ENCODE peak calls at places on chromosomes 11 and 22, in seven cellular contexts. J, I, P, L, Q, V and W are unnamed samples. For H3K36me3 and H3K27me3, the result is how much of the 10 kb centered on the place peaks cover.

GRCh38 chr11:79049627-79050238 is 391.1 kb downstream of the TENM4 start:
- DNase-seq in J (no peak), I (no peak), P (no peak), L (no peak), Q (no peak), V (no peak), W (no peak)

GRCh38 chr22:17118342-17118741 is 2.8 kb downstream of the TMEM121B start:
- DNase-seq in J (no peak), I (no peak), P (no peak), L (no peak), Q (no peak), V (no peak), W (no peak)

GRCh38 chr11:112734207-112734606 is 227.0 kb upstream of the NCAM1 start:
- DNase-seq in J (no peak), I (no peak), P (no peak), L (peak), Q (no peak), V (peak), W (peak)

GRCh38 chr11:70522613-70523311 is 124.4 kb downstream of the CTTN start:
- DNase-seq in J (no peak), I (no peak), P (no peak), L (no peak), Q (peak), V (no peak), W (peak)

GRCh38 chr11:3206922-3207204 is 11.8 kb downstream of the MRGPRG start:
- DNase-seq in J (no peak), I (no peak), P (no peak), L (no peak), Q (no peak), V (no peak), W (no peak)

GRCh38 chr22:35888181-35888870 is 140.3 kb downstream of the RBFOX2 start:
- DNase-seq in J (no peak), I (no peak), P (no peak), L (no peak), Q (no peak), V (no peak), W (no peak)

GRCh38 chr11:27075192-27075591 is 34.6 kb downstream of the BBOX1 start:
- DNase-seq in J (no peak), I (no peak), P (no peak), L (peak), Q (no peak), V (peak), W (no peak)

GRCh38 chr11:68569357-68569756 is 108.8 kb downstream of the PPP6R3 start:
- DNase-seq in J (no peak), I (no peak), P (no peak), L (no peak), Q (no peak), V (no peak), W (no peak)

GRCh38 chr11:34639545-34639944 is 18.7 kb downstream of the EHF start:
- DNase-seq in J (no peak), I (no peak), P (no peak), L (no peak), Q (no peak), V (no peak), W (no peak)

GRCh38 chr22:24583972-24584790 is 8.7 kb downstream of the LRRC75B start:
- DNase-seq in J (no peak), I (no peak), P (no peak), L (no peak), Q (no peak), V (no peak), W (peak)

GRCh38 chr22:42902875-42903510 is 45.9 kb upstream of the ARFGAP3 start:
- DNase-seq in J (no peak), I (no peak), P (no peak), L (peak), Q (no peak), V (peak), W (no peak)

GRCh38 chr11:704799-705645 is 1.0 kb upstream of the EPS8L2 start:
- DNase-seq in J (no peak), I (no peak), P (no peak), L (no peak), Q (no peak), V (no peak), W (peak)
- H3K4me3 ChIP-seq in J (no peak), I (no peak), P (no peak), L (no peak), Q (no peak), V (peak), W (peak)

GRCh38 chr22:30305906-30306628 is 16.8 kb upstream of the CASTOR1 start:
- DNase-seq in J (peak), I (peak), P (no peak), L (no peak), Q (no peak), V (no peak), W (no peak)

GRCh38 chr22:30305519-30305905 is 16.2 kb upstream of the CASTOR1 start:
- DNase-seq in J (peak), I (peak), P (peak), L (peak), Q (no peak), V (no peak), W (no peak)

GRCh38 chr22:30306629-30307016 is 17.3 kb upstream of the CASTOR1 start:
- DNase-seq in J (no peak), I (no peak), P (no peak), L (no peak), Q (no peak), V (no peak), W (no peak)

GRCh38 chr22:30302810-30303138 is 13.5 kb upstream of the CASTOR1 start:
- DNase-seq in J (no peak), I (no peak), P (no peak), L (no peak), Q (no peak), V (no peak), W (no peak)

GRCh38 chr22:30304495-30305244 is 15.4 kb upstream of the CASTOR1 start:
- DNase-seq in J (no peak), I (no peak), P (no peak), L (no peak), Q (no peak), V (no peak), W (no peak)
- H3K36me3 ChIP-seq in J (under half), I (under half), P (under half), L (under half), Q (under half), V (under half), W (under half)

GRCh38 chr22:45883811-45884170 is 93.2 kb downstream of the WNT7B start:
- DNase-seq in J (no peak), I (no peak), P (no peak), L (no peak), Q (no peak), V (no peak), W (peak)

GRCh38 chr22:45885941-45886395 is 91.0 kb downstream of the WNT7B start:
- DNase-seq in J (no peak), I (no peak), P (no peak), L (no peak), Q (peak), V (no peak), W (peak)

GRCh38 chr22:45884201-45885067 is 92.5 kb downstream of the WNT7B start:
- DNase-seq in J (no peak), I (no peak), P (no peak), L (peak), Q (peak), V (no peak), W (peak)

GRCh38 chr22:45886502-45886901 is 90.5 kb downstream of the WNT7B start:
- DNase-seq in J (no peak), I (no peak), P (no peak), L (no peak), Q (no peak), V (no peak), W (no peak)

DNA sequence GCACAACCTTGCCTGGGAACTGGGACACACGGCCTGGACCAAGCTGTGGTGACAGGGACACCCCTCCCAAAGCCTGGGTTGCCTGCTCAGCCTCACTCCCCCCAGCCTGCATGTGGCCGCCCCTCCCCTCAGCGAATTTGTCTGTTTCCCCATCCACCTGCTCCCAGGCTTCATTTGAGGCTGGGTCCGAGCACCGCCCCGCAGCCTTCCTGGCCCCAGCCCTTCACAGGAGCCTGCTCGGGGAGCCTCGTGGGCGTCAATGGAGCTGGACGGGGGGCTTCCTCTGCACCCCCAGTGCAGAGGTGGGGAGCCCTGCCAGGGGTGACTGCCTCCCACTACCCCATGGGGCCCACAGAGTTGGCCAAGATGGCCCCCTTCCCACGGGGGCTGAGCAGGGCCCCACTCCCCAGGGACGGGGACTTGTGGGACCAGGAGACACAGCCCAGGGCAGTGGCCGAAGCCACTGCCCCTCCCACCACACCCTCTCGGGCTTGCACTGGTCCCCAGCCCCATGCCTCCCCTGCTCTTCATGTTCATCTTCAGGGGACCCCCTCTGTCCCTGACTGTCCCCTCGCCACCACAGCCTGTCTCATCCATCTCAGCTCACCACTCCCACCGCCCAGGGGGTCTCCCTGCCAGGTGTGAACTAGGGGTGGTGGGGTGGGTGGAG is 91.7 kb downstream of the WNT7B start:
- DNase-seq in J (no peak), I (no peak), P (no peak), L (no peak), Q (no peak), V (no peak), W (peak)
- H3K27me3 ChIP-seq in J (under half), I (under half), P (under half), L (under half), Q (under half), V (under half), W (under half)

DNA sequence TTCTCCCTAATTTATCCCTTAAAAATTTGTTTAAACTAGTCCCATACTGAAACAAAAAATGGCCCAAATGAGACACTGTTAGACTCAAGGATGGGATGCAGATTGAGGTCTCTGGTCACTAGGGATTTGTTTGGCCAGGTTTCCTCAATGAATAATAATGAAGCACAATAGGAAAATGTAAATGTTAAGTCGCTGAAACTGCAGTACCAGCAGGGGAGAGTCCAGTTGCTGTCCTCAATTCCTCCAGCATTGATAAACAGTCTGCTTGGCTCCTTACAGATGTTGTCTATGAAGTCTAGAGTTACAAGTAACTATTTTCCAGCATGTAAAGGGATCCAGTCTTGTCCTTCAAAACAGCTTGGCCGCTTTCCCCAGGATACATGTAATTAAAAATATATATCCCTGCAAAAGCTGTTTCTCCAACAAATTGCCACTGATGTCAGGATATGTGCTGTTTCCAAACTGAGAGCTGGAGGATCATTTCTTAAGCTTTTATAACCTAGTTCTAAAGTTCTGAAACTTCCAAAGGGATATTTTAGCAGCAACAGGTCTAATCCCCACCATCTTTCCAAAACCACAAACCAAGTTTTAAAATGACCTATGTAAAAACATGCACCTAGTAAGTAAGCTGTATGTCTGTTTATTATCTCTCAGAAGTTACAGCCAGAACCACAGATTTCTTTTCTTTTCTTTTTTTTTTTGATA is 2.1 kb downstream of the FZD4 start:
- DNase-seq in J (no peak), I (no peak), P (no peak), L (peak), Q (no peak), V (peak), W (peak)
- H3K4me3 ChIP-seq in J (no peak), I (no peak), P (peak), L (peak), Q (no peak), V (peak), W (no peak)

GRCh38 chr11:66262696-66263095 is 5.7 kb upstream of the RAB1B start:
- DNase-seq in J (no peak), I (no peak), P (no peak), L (no peak), Q (no peak), V (no peak), W (no peak)
- H3K36me3 ChIP-seq in J (under half), I (under half), P (under half), L (under half), Q (under half), V (half or more), W (under half)

GRCh38 chr11:57937431-57937830 is 86.2 kb upstream of the OR9Q1 start:
- DNase-seq in J (no peak), I (no peak), P (no peak), L (no peak), Q (no peak), V (no peak), W (no peak)
- H3K27me3 ChIP-seq in J (under half), I (under half), P (under half), L (under half), Q (under half), V (under half), W (under half)

GRCh38 chr11:67558084-67558772 is 25.4 kb upstream of the GSTP1 start:
- DNase-seq in J (no peak), I (no peak), P (no peak), L (peak), Q (no peak), V (no peak), W (no peak)

GRCh38 chr11:67563354-67564114 is 20.1 kb upstream of the GSTP1 start:
- DNase-seq in J (no peak), I (no peak), P (peak), L (peak), Q (no peak), V (peak), W (no peak)

GRCh38 chr11:67562951-67563350 is 20.7 kb upstream of the GSTP1 start:
- DNase-seq in J (no peak), I (no peak), P (no peak), L (peak), Q (no peak), V (no peak), W (no peak)

GRCh38 chr11:67564230-67564629 is 19.4 kb upstream of the GSTP1 start:
- DNase-seq in J (no peak), I (no peak), P (no peak), L (no peak), Q (no peak), V (no peak), W (no peak)

DNA sequence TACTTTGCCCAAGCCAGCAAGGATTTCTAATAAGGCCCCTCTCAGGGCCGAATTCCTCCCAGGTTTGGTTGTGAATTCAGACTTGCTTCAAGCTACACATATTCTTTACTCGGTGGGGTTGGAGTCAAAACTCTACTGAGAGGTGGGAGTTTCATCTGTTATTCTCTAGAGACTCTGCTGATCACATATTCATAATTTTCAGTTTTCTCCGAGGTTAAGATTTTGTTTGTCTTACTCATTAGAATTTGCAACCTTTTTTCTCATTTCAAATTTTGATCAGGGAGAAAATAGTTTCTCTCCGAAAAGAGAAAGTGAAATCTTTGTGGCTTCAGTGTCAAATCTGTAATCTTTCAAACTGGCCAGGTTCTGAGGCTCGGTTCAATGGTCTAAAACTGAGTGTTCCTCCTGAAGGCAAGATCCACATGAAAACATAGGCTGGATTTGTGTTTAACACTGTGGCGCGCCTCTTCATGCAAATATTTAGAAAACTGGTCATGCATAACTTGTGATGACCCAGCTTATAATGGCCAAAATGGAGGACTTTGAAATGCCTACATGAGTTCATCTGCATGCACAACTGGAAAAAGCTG is 21.5 kb upstream of the GSTP1 start:
- DNase-seq in J (no peak), I (no peak), P (no peak), L (no peak), Q (no peak), V (peak), W (no peak)
- H3K4me3 ChIP-seq in J (no peak), I (no peak), P (no peak), L (no peak), Q (no peak), V (no peak), W (no peak)

GRCh38 chr11:17490938-17491337 is 14.3 kb upstream of the ABCC8 start:
- DNase-seq in J (no peak), I (no peak), P (no peak), L (no peak), Q (no peak), V (no peak), W (no peak)
- H3K36me3 ChIP-seq in J (under half), I (under half), P (under half), L (under half), Q (under half), V (under half), W (under half)